ENCODE peak calls at places on chromosomes 4 and X, in six cellular contexts. C is HCT116, Q is PC-9, H is GM23248, I is GM23338, U is hepatocyte. T is an unnamed sample. For H3K4me1 and H3K9me2, the result is how much of the 10 kb centered on the place peaks cover.

GRCh38 chr4:60682901-60683300 is 517.2 kb upstream of the ADGRL3 start:
- DNase-seq in C (no peak), Q (no peak), H (peak), I (no peak), U (no peak), T (no peak)

GRCh38 chr4:167021545-167022155 is 212.6 kb downstream of the SPOCK3 start:
- DNase-seq in C (peak), Q (peak), H (peak), I (peak), U (peak), T (peak)

GRCh38 chr4:10180603-10180926 is 64.0 kb upstream of the WDR1 start:
- DNase-seq in C (no peak), Q (no peak), H (no peak), I (no peak), U (no peak), T (no peak)

GRCh38 chrX:39764441-39764914 is 333.3 kb downstream of the BCOR start:
- DNase-seq in C (no peak), Q (no peak), H (no peak), I (no peak), U (no peak), T (no peak)

GRCh38 chrX:47093248-47093647 is 15.0 kb downstream of the RGN start:
- DNase-seq in C (peak), Q (no peak), H (peak), I (peak), U (peak), T (peak)

GRCh38 chrX:1035206-1035605 is 177.2 kb downstream of the CRLF2 start:
- DNase-seq in C (no peak), Q (no peak), H (no peak), I (no peak), U (no peak), T (no peak)

GRCh38 chrX:46913710-46914109 is 1.5 kb downstream of the JADE3 start:
- DNase-seq in C (no peak), Q (peak), H (peak), I (peak), U (peak), T (no peak)

GRCh38 chr4:67549123-67549522 is 3.8 kb upstream of the CENPC start:
- DNase-seq in C (no peak), Q (no peak), H (peak), I (no peak), U (no peak), T (peak)

GRCh38 chr4:184825394-184826314 is at the start of gene ACSL1:
- DNase-seq in C (no peak), Q (peak), H (peak), I (peak), U (peak), T (peak)

GRCh38 chr4:140943486-140943885 is 187.3 kb upstream of the TBC1D9 start:
- DNase-seq in C (no peak), Q (no peak), H (peak), I (no peak), U (no peak), T (no peak)
- H3K4me1 ChIP-seq in C (under half), Q (under half), H (under half), I (under half), U (under half), T (under half)

DNA sequence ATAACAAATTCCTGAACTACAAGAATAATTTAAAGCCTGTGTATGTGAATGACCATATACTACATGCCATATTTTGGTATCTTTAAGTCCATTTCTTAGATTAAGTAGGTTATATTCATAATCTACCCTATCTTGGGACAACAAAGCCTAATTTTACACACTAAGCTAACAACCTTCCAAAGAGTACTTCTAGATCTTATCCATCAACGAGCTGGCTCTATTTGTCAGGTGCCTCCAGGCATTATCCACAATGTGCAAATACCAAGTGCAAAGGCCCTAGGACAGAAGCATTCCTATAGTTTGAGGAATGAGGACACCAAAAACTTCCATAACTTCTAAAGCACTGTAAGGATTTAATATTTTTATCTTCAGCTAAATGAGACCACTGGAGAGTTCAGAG is 3.5 kb downstream of the SLBP start:
- DNase-seq in C (no peak), Q (no peak), H (no peak), I (no peak), U (no peak), T (no peak)
- H3K4me2 ChIP-seq in C (no peak), Q (peak), H (peak), I (no peak), U (peak), T (no peak)

GRCh38 chr4:170497729-170498128 is 408.0 kb upstream of the AADAT start:
- DNase-seq in C (no peak), Q (no peak), H (no peak), I (no peak), U (no peak), T (no peak)
- H3K9me2 ChIP-seq in C (under half), Q (under half), H (under half), I (under half), U (under half), T (under half)

GRCh38 chr4:112282860-112283667 is 2.6 kb downstream of the TIFA start:
- DNase-seq in C (no peak), Q (no peak), H (no peak), I (no peak), U (no peak), T (no peak)
- H3K4me1 ChIP-seq in C (under half), Q (under half), H (under half), I (under half), U (under half), T (half or more)

GRCh38 chrX:13084611-13085010 is 40.2 kb upstream of the FAM9C start:
- DNase-seq in C (no peak), Q (no peak), H (no peak), I (no peak), U (no peak), T (no peak)

GRCh38 chrX:13087322-13088154 is 43.1 kb upstream of the FAM9C start:
- DNase-seq in C (no peak), Q (peak), H (no peak), I (no peak), U (no peak), T (no peak)

GRCh38 chrX:13085533-13085932 is 41.1 kb upstream of the FAM9C start:
- DNase-seq in C (no peak), Q (no peak), H (no peak), I (no peak), U (no peak), T (no peak)

GRCh38 chrX:13088155-13088485 is 43.7 kb upstream of the FAM9C start:
- DNase-seq in C (no peak), Q (no peak), H (no peak), I (no peak), U (no peak), T (no peak)

GRCh38 chrX:13086076-13086475 is 41.7 kb upstream of the FAM9C start:
- DNase-seq in C (no peak), Q (no peak), H (no peak), I (no peak), U (no peak), T (no peak)
- H3K4me2 ChIP-seq in C (no peak), Q (no peak), H (no peak), I (no peak), U (no peak), T (no peak)

DNA sequence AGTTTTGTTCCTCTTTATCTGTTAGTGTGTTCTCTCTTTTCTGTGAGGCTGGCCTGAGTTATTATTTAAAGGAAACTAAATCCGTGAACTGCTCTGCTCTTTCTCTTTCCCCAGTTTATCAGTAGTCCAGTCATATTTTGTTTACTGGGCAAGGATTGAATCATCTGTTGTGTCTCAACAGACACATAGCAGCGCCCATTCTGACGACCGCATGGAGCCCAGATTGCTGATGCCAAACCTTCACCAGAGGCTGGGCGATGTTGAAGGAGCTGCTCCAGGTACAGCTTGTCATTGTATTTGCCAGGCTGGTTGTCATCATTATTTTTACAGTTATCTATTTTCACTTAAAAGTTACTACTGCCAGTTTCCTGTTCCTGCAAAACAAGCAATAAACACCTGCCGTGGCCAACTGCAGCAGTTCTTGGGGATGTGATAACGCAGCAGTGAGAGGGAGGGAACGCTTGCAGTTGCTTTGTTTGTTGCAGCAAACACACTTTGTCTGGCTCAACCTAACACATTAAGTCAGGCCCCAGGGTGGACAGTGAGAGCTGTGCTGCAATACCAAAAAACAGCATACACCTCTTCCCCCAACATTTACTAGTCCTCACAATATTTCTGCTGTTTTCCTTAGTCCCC is 10.1 kb downstream of the REELD1 start:
- DNase-seq in C (no peak), Q (no peak), H (peak), I (no peak), U (peak), T (no peak)
- H3K9me2 ChIP-seq in C (under half), Q (under half), H (under half), I (under half), U (under half), T (under half)

DNA sequence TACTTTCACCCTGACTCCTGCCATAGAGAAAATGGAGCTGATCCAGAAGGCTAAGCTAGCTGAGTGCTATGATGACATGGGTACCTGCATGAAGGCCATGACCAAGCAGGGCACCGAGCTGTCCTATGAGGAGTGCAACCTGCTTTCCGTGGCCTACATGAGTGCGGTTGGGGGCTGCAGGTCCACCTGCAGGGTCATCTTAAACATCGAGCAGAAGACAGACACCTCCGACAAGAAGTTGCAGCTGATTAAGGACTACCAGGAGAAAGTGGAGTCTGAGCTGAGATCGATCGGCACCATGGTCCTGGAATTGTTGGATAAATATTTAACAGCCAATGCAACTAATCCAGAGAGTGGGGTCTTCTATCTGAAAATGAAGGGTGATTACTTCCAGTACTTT is 438.0 kb downstream of the TMA16 start:
- DNase-seq in C (no peak), Q (no peak), H (no peak), I (no peak), U (no peak), T (no peak)
- H3K4me1 ChIP-seq in C (under half), Q (under half), H (under half), I (under half), U (under half), T (under half)

GRCh38 chr4:52750819-52751348 is 341 bp downstream of the ERVMER34-1 start:
- DNase-seq in C (peak), Q (no peak), H (peak), I (peak), U (peak), T (no peak)
- H3K4me2 ChIP-seq in C (peak), Q (peak), H (peak), I (peak), U (peak), T (no peak)

T was measured in Karpas-422.